ENCODE peak calls at places on chromosome 1, in six cellular contexts. A is HL-60, E is upper lobe of right lung, H is SK-N-SH, L is Panc1, J is transverse colon. T is an unnamed sample.
A peak's percentile ranks its signal among the peaks of the same experiment; 100 is the strongest.

GRCh38 chr1:237411621-237412020 is 369.6 kb downstream of the RYR2 start:
- DNase-seq in A (no peak), E (no peak), H (no peak), L (no peak), J (no peak), T (no peak)

GRCh38 chr1:53905509-53905908 is 11.5 kb downstream of the DIO1 start:
- DNase-seq in A (no peak), E (no peak), H (no peak), L (no peak), J (no peak), T (no peak)

GRCh38 chr1:94926365-94926914 is 470 bp downstream of the CNN3 start:
- DNase-seq in A (no peak), E (peak; percentile 82), H (peak; percentile 85), L (no peak), J (peak; percentile 60), T (peak; percentile 77)

GRCh38 chr1:68107771-68108170 is 57.3 kb upstream of the DIRAS3 start:
- DNase-seq in A (no peak), E (no peak), H (no peak), L (no peak), J (no peak), T (no peak)

GRCh38 chr1:173304529-173305227 is 97.5 kb upstream of the TNFSF4 start:
- DNase-seq in A (no peak), E (no peak), H (no peak), L (no peak), J (no peak), T (no peak)

GRCh38 chr1:11967028-11967547 is 13.2 kb upstream of the MFN2 start:
- DNase-seq in A (peak; percentile 76), E (no peak), H (peak; percentile 69), L (peak; percentile 63), J (peak; percentile 59), T (peak; percentile 52)

GRCh38 chr1:233111731-233112130 is 161.3 kb downstream of the NTPCR start:
- DNase-seq in A (no peak), E (no peak), H (no peak), L (no peak), J (no peak), T (no peak)

GRCh38 chr1:19208710-19209438 is 1.2 kb downstream of the UBR4 start:
- DNase-seq in A (no peak), E (no peak), H (no peak), L (no peak), J (no peak), T (no peak)

GRCh38 chr1:244239261-244239770 is 188.2 kb downstream of the ZBTB18 start:
- DNase-seq in A (no peak), E (no peak), H (no peak), L (no peak), J (no peak), T (peak; percentile 22)

GRCh38 chr1:206739411-206740076 is 31.0 kb upstream of the IL19 start:
- DNase-seq in A (peak; percentile 55), E (no peak), H (no peak), L (no peak), J (peak; percentile 43), T (no peak)

GRCh38 chr1:206736878-206737728 is 33.5 kb upstream of the IL19 start:
- DNase-seq in A (no peak), E (no peak), H (no peak), L (no peak), J (peak; percentile 25), T (no peak)

GRCh38 chr1:206737729-206738222 is 32.8 kb upstream of the IL19 start:
- DNase-seq in A (no peak), E (no peak), H (no peak), L (no peak), J (no peak), T (no peak)

GRCh38 chr1:206741142-206741701 is 29.4 kb upstream of the IL19 start:
- DNase-seq in A (no peak), E (no peak), H (no peak), L (no peak), J (no peak), T (no peak)

DNA sequence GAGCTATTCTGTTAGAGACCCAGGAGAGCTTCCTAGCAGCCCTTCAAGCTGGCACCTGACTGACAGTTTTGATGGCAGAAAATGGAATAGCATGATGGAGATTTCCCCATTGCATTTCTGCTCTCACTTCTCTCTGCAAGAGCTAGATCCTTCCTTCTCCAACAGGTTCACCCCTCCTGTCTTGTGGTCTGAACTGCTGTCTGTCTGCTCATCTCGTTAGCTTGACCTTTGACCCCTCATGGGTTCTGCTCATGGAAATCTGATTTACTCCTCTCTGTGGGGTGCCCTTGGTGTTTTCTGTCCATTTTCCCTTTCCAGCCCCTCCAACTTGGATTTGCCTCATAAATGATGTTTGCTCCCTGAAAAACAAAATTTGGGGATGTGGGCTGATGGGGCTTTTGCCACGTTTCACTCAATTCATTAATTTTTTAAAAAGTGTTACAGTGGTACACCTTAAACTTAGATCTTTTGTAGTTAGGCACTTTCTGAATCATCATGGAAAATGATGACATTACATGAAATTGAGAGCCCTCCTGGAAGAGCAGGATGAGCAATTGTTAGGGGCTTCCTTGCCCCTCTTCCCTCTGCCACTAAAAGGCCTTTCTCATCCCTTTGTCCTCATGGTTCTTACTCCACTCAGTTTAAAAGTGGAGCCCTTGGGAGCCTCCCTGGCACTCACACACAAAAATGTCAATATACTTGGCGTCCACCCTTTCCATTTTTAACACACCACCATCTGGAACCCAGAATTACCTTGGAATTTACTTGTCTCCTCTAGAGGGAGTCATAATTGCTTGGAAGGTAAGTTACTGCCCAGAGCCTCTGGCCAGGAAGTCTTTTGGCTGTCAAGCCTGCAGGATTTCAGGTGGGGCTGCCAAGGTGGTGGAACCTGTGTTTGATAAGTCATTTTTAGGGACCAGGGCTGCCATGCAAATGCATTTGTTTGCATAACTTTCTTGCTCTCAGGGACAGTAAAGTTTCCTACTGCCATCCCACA is 31.9 kb upstream of the IL19 start:
- DNase-seq in A (peak; percentile 28), E (no peak), H (no peak), L (no peak), J (no peak), T (no peak)
- TF ChIP-seq CTCF in A (no peak), E (peak; percentile 33), H (peak; percentile 46), L (peak; percentile 68), J (no peak), T (peak; percentile 52)

GRCh38 chr1:175154595-175155472 is 37.7 kb downstream of the KIAA0040 start:
- DNase-seq in A (peak; percentile 52), E (peak; percentile 82), H (peak; percentile 62), L (peak; percentile 52), J (peak; percentile 76), T (peak; percentile 70)

GRCh38 chr1:175155936-175156335 is 36.6 kb downstream of the KIAA0040 start:
- DNase-seq in A (no peak), E (no peak), H (no peak), L (no peak), J (no peak), T (no peak)

GRCh38 chr1:175155473-175155856 is 37.1 kb downstream of the KIAA0040 start:
- DNase-seq in A (no peak), E (no peak), H (no peak), L (no peak), J (no peak), T (no peak)

GRCh38 chr1:175157200-175157599 is 35.4 kb downstream of the KIAA0040 start:
- DNase-seq in A (no peak), E (no peak), H (no peak), L (no peak), J (no peak), T (no peak)

DNA sequence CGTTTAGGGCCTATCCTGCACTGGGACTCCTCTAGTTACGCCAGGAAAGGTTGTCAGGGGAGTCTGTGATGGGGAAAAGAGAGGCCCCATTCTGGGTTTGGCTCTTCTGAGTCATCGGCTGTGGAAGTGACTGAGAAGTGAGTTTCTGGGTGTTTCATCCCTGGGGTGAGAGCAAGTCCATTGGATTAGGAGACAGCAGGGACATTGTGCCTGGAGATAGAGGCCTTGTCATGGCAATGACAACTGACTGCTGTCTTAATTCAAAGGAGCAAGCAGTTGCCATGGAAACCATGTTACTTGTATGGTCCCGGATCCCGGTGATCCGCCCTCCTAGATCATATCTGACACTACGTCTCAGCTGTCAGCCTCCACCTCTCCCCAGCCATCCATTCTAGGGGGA is 34.4 kb downstream of the KIAA0040 start:
- DNase-seq in A (no peak), E (no peak), H (no peak), L (no peak), J (no peak), T (no peak)
- H3K27ac ChIP-seq in A (no peak overlapping the region), E (no peak overlapping the region), H (no peak overlapping the region), L (no peak overlapping the region), J (no peak overlapping the region), T (no peak overlapping the region)

GRCh38 chr1:88736633-88737248 is 52.7 kb downstream of the PKN2 start:
- DNase-seq in A (peak; percentile 47), E (no peak), H (no peak), L (no peak), J (no peak), T (peak; percentile 77)
- TF ChIP-seq CTCF in A (peak; percentile 30), E (peak; percentile 41), H (peak; percentile 57), L (peak; percentile 72), J (peak; percentile 31), T (peak; percentile 79)

DNA sequence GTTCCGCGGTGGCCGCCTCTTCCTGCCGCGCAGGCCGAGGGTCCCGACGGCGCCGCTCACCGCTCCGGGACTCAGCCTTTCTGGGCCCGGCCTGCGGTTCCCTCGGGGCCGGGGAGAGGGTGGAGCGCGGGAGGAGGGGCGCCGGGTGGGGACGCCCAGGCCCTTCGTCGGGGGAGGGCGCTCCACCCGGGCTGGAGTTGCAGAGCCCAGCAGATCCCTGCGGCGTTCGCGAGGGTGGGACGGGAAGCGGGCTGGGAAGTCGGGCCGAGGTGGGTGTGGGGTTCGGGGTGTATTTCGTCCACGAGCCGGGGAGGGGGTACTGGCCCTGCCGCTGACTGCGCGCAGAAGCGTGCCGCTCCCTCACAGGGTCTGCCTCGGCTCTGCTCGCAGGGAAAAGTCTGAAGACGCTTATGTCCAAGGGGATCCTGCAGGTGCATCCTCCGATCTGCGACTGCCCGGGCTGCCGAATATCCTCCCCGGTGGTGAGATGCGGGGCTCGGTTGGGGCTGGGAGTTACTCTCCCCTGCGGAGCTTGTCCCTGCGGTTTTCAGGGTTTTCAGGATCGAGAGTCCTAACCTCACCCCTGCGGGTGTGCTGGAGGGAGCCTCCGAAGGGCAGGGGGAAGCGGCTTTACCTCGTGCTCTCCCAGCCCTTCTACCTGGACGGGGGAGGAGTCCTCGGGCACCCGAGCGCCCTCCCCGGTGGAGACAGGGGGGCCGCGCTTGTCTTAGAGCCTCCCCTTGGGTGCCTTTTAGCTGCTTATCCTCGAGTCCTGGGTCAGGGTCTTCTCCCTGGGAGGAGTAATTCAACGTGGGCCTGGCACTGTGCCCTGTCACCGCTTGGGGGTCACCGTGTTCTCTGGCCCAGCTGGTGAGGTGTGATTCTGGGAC is 2.1 kb downstream of the SAMD11 start:
- DNase-seq in A (no peak), E (no peak), H (peak; percentile 82), L (no peak), J (no peak), T (peak; percentile 89)
- H3K27ac ChIP-seq in A (no peak overlapping the region), E (no peak overlapping the region), H (no peak overlapping the region), L (peak overlapping the region; percentile 69), J (no peak overlapping the region), T (peak overlapping the region; percentile 85)

GRCh38 chr1:177091036-177091435 is 73.5 kb downstream of the ASTN1 start:
- DNase-seq in A (no peak), E (no peak), H (no peak), L (no peak), J (no peak), T (no peak)
- TF ChIP-seq CTCF in A (no peak), E (no peak), H (no peak), L (no peak), J (no peak), T (no peak)

T was measured in A673.